ENCODE peak calls at places on chromosomes 2 and 18, in ten cellular contexts. D, I, O, U, C, E, V, S, W and B are unnamed samples.

GRCh38 chr2:205060269-205060668 is 515.0 kb downstream of the PARD3B start:
- DNase-seq in I (no peak), O (peak), E (no peak), W (peak), D (no peak), V (no peak), U (no peak), C (peak), S (no peak), B (no peak)

GRCh38 chr2:216736326-216736725 is 41.0 kb upstream of the IGFBP5 start:
- DNase-seq in V (no peak), D (no peak), W (no peak), O (no peak), C (no peak), U (no peak), I (no peak), S (no peak), E (peak), B (no peak)

GRCh38 chr2:20052872-20053281 is 1.4 kb upstream of the LAPTM4A start:
- DNase-seq in C (peak), D (no peak), S (no peak), O (peak), U (peak), V (no peak), I (no peak), W (peak), E (peak), B (no peak)

GRCh38 chr2:10309286-10309685 is 6.6 kb downstream of the HPCAL1 start:
- DNase-seq in V (no peak), W (no peak), I (no peak), D (no peak), C (no peak), U (no peak), S (no peak), O (no peak), E (no peak), B (no peak)

GRCh38 chr2:9656270-9656766 is 25.5 kb upstream of the YWHAQ start:
- DNase-seq in S (peak), I (no peak), O (peak), U (no peak), C (peak), E (no peak), V (no peak), W (peak), D (no peak), B (peak)

GRCh38 chr2:98806266-98806697 is 75.3 kb upstream of the MGAT4A start:
- DNase-seq in C (peak), U (peak), O (no peak), E (peak), D (no peak), W (no peak), I (no peak), V (no peak), S (no peak), B (peak)

GRCh38 chr18:37393221-37393828 is 172.3 kb downstream of the CELF4 start:
- DNase-seq in O (no peak), D (no peak), E (no peak), S (no peak), I (no peak), W (no peak), C (no peak), U (no peak), V (peak), B (peak)

GRCh38 chr2:16069933-16070647 is 129.7 kb downstream of the MYCN start:
- DNase-seq in C (no peak), W (no peak), E (no peak), I (peak), U (no peak), D (no peak), V (peak), S (no peak), O (no peak), B (peak)

GRCh38 chr2:23436346-23437099 is 51.5 kb downstream of the KLHL29 start:
- DNase-seq in C (no peak), I (no peak), D (peak), O (no peak), S (no peak), U (no peak), W (no peak), E (peak), V (no peak), B (peak)

GRCh38 chr2:65671670-65672069 is 239.3 kb upstream of the SPRED2 start:
- DNase-seq in O (no peak), U (no peak), I (no peak), E (no peak), D (no peak), W (no peak), C (no peak), V (no peak), S (no peak), B (no peak)

GRCh38 chr2:145254291-145254690 is 734.4 kb upstream of the ZEB2 start:
- DNase-seq in D (no peak), E (no peak), U (no peak), C (no peak), S (no peak), V (no peak), W (no peak), O (no peak), I (no peak), B (no peak)

GRCh38 chr2:63866009-63866709 is 24.5 kb downstream of the UGP2 start:
- DNase-seq in S (no peak), W (no peak), O (no peak), U (no peak), V (no peak), D (no peak), E (no peak), C (no peak), I (no peak), B (no peak)

GRCh38 chr2:75506131-75506697 is 54.5 kb downstream of the EVA1A start:
- DNase-seq in U (no peak), D (no peak), I (no peak), S (no peak), O (no peak), V (no peak), C (no peak), W (no peak), E (no peak), B (no peak)

GRCh38 chr2:198203306-198203705 is 398.9 kb downstream of the PLCL1 start:
- DNase-seq in E (no peak), S (no peak), U (no peak), C (no peak), W (no peak), O (no peak), I (no peak), D (no peak), V (peak), B (no peak)

GRCh38 chr2:229704231-229704630 is 10.1 kb downstream of the DNER start:
- DNase-seq in S (no peak), D (no peak), W (no peak), U (no peak), V (no peak), E (no peak), I (no peak), C (no peak), O (no peak), B (peak)

GRCh38 chr2:200787351-200788128 is 24.2 kb upstream of the BZW1 start:
- DNase-seq in S (no peak), O (no peak), I (no peak), W (no peak), U (peak), D (no peak), C (peak), E (no peak), V (no peak), B (no peak)

GRCh38 chr2:112957511-112957910 is 20.3 kb upstream of the IL36G start:
- DNase-seq in V (no peak), C (no peak), S (no peak), W (no peak), E (no peak), D (no peak), U (no peak), O (no peak), I (no peak), B (no peak)

GRCh38 chr2:199814845-199815211 is 36.2 kb downstream of the FTCDNL1 start:
- DNase-seq in W (no peak), I (no peak), V (no peak), S (no peak), O (no peak), D (no peak), U (no peak), C (no peak), E (no peak), B (no peak)

GRCh38 chr2:236659758-236660150 is 90.1 kb downstream of the ACKR3 start:
- DNase-seq in I (no peak), O (no peak), D (no peak), U (peak), C (peak), E (no peak), V (no peak), W (no peak), S (no peak), B (no peak)

GRCh38 chr2:174009488-174010223 is 44.5 kb upstream of the SP3 start:
- DNase-seq in S (no peak), O (no peak), E (no peak), C (peak), D (no peak), W (no peak), V (no peak), U (no peak), I (no peak), B (no peak)

GRCh38 chr2:35858216-35858615 is 497.4 kb upstream of the CRIM1 start:
- DNase-seq in S (no peak), D (no peak), V (no peak), C (no peak), U (no peak), I (no peak), O (no peak), E (no peak), W (no peak), B (no peak)

GRCh38 chr2:102000813-102001766 is 9.3 kb downstream of the IL1R2 start:
- DNase-seq in E (no peak), S (no peak), C (no peak), U (no peak), I (no peak), V (no peak), O (no peak), D (no peak), W (no peak), B (no peak)

GRCh38 chr18:9066358-9066757 is 36.1 kb upstream of the NDUFV2 start:
- DNase-seq in V (no peak), O (no peak), C (no peak), D (no peak), I (no peak), E (no peak), W (no peak), U (no peak), S (no peak), B (no peak)

GRCh38 chr2:53286336-53286735 is 481.3 kb upstream of the CHAC2 start:
- DNase-seq in I (no peak), V (no peak), C (no peak), O (no peak), S (no peak), E (no peak), W (no peak), D (no peak), U (no peak), B (no peak)

GRCh38 chr18:10559566-10560456 is 34.0 kb downstream of the NAPG start:
- DNase-seq in W (no peak), E (no peak), D (no peak), U (no peak), S (no peak), V (no peak), C (no peak), I (no peak), O (no peak), B (no peak)

GRCh38 chr2:105072039-105072438 is 34.2 kb downstream of the MRPS9 start:
- DNase-seq in C (no peak), D (no peak), S (no peak), E (no peak), W (no peak), O (no peak), V (no peak), U (no peak), I (no peak), B (no peak)

GRCh38 chr2:126891681-126892500 is 6.8 kb upstream of the TEX51 start:
- DNase-seq in O (no peak), S (no peak), D (no peak), C (no peak), W (no peak), E (peak), V (no peak), I (no peak), U (no peak), B (no peak)

GRCh38 chr2:46378616-46379015 is 81.4 kb downstream of the EPAS1 start:
- DNase-seq in C (no peak), I (no peak), S (no peak), V (no peak), U (no peak), D (no peak), E (no peak), O (no peak), W (no peak), B (no peak)

GRCh38 chr2:136479696-136480095 is 285.6 kb upstream of the THSD7B start:
- DNase-seq in V (no peak), E (no peak), D (no peak), O (no peak), I (no peak), C (no peak), W (no peak), S (no peak), U (no peak), B (no peak)

GRCh38 chr2:205557873-205558272 is 124.4 kb upstream of the NRP2 start:
- DNase-seq in S (no peak), W (no peak), E (no peak), V (no peak), D (no peak), C (no peak), O (no peak), U (no peak), I (no peak), B (no peak)

GRCh38 chr2:20650412-20650879 is 452 bp downstream of the HS1BP3 start:
- DNase-seq in O (peak), I (no peak), E (no peak), D (peak), V (no peak), C (peak), W (no peak), U (no peak), S (no peak), B (peak)

GRCh38 chr2:9703085-9703641 is 72.4 kb upstream of the YWHAQ start:
- DNase-seq in W (peak), D (no peak), C (peak), E (no peak), S (peak), V (peak), O (peak), I (no peak), U (no peak), B (no peak)

GRCh38 chr2:41234093-41234492 is 782.2 kb upstream of the SLC8A1 start:
- DNase-seq in C (no peak), V (no peak), E (no peak), W (no peak), S (no peak), U (no peak), I (no peak), D (no peak), O (no peak), B (no peak)

GRCh38 chr2:237312021-237312755 is 101.8 kb downstream of the COL6A3 start:
- DNase-seq in O (no peak), V (no peak), S (no peak), U (no peak), C (peak), E (no peak), W (no peak), I (no peak), D (no peak), B (no peak)

GRCh38 chr18:25168011-25168410 is 184.0 kb downstream of the ZNF521 start:
- DNase-seq in D (peak), U (no peak), S (no peak), E (no peak), V (no peak), C (no peak), I (no peak), O (no peak), W (no peak), B (no peak)

GRCh38 chr2:241770185-241770935 is 6.3 kb upstream of the GAL3ST2 start:
- DNase-seq in I (no peak), S (no peak), C (no peak), E (no peak), D (peak), O (no peak), W (no peak), U (no peak), V (no peak), B (no peak)

GRCh38 chr2:41042343-41042742 is 590.5 kb upstream of the SLC8A1 start:
- DNase-seq in I (no peak), O (no peak), C (peak), V (no peak), S (no peak), U (no peak), E (no peak), W (no peak), D (no peak), B (no peak)